ENCODE peak calls at places on chromosomes 11 and 22, in four cellular contexts. C is T-cell; F is stimulated activated CD4-positive, alpha-beta T cell treated with anti-CD3 and anti-CD28 coated beads, Interleukin-1b, Interleukin-23, amount 100 ng/mL, for 4 hours; Q is CD4-positive, alpha-beta memory T cell. O is an unnamed sample.

GRCh38 chr11:43923327-43924111 is 18.9 kb upstream of the C11orf96 start:
- DNase-seq in C (no peak), F (no peak), Q (no peak), O (no peak)

GRCh38 chr11:95483339-95483738 is 252.3 kb upstream of the SESN3 start:
- DNase-seq in C (no peak), F (no peak), Q (no peak), O (no peak)

GRCh38 chr11:132126973-132127900 is 756.8 kb downstream of the NTM start:
- DNase-seq in C (no peak), F (no peak), Q (no peak), O (no peak)

GRCh38 chr11:2211113-2211971 is 39.7 kb upstream of the TH start:
- DNase-seq in C (no peak), F (no peak), Q (peak), O (no peak)

GRCh38 chr11:70544774-70545625 is 146.7 kb downstream of the CTTN start:
- DNase-seq in C (no peak), F (no peak), Q (no peak), O (no peak)

GRCh38 chr22:26273011-26273675 is 103.9 kb downstream of the SEZ6L start:
- DNase-seq in C (no peak), F (no peak), Q (no peak), O (no peak)

GRCh38 chr11:56700242-56700918 is 1.5 kb downstream of the OR9G1 start:
- DNase-seq in C (no peak), F (no peak), Q (no peak), O (no peak)

GRCh38 chr11:112965601-112966125 is 4.4 kb downstream of the NCAM1 start:
- DNase-seq in C (no peak), F (no peak), Q (no peak), O (no peak)

GRCh38 chr11:95699631-95700470 is 89.7 kb downstream of the FAM76B start:
- DNase-seq in C (no peak), F (no peak), Q (peak), O (peak)

GRCh38 chr11:76654310-76654851 is 16.2 kb downstream of the LRRC32 start:
- DNase-seq in C (no peak), F (no peak), Q (no peak), O (no peak)

GRCh38 chr22:37563153-37564081 is 3.1 kb downstream of the CDC42EP1 start:
- DNase-seq in C (no peak), F (no peak), Q (no peak), O (no peak)

GRCh38 chr11:13169709-13170108 is 107.9 kb upstream of the BMAL1 start:
- DNase-seq in C (no peak), F (no peak), Q (no peak), O (no peak)

GRCh38 chr11:47204633-47204989 is 10.2 kb upstream of the DDB2 start:
- DNase-seq in C (no peak), F (no peak), Q (no peak), O (no peak)

GRCh38 chr11:107203656-107204055 is 185.4 kb upstream of the GUCY1A2 start:
- DNase-seq in C (no peak), F (no peak), Q (no peak), O (no peak)